ENCODE peak calls at places on chromosomes 4 and X, in seven cellular contexts. W, Q, Z, T, Y, A and X are unnamed samples.

GRCh38 chr4:169615467-169616106 is 3.2 kb upstream of the NEK1 start:
- DNase-seq in Q (no peak), A (no peak), T (no peak), Z (no peak), Y (no peak), W (no peak), X (no peak)

GRCh38 chrX:40504801-40505605 is 75.8 kb upstream of the ATP6AP2 start:
- DNase-seq in Q (no peak), Y (no peak), Z (no peak), A (no peak), T (no peak), W (no peak), X (no peak)

GRCh38 chr4:48963042-48963679 is 22.9 kb upstream of the CWH43 start:
- DNase-seq in Z (peak; percentile 73), Q (peak; percentile 90), T (peak; percentile 49), Y (peak; percentile 60), W (peak; percentile 56), A (peak; percentile 22), X (peak; percentile 76)

GRCh38 chr4:176479745-176480144 is 160.0 kb downstream of the SPCS3 start:
- DNase-seq in Y (no peak), A (no peak), T (no peak), W (no peak), Z (no peak), Q (no peak), X (no peak)

GRCh38 chr4:13919021-13919441 is 291.5 kb upstream of the BOD1L1 start:
- DNase-seq in Y (no peak), T (no peak), Z (no peak), Q (no peak), A (no peak), W (no peak), X (no peak)

GRCh38 chr4:71231073-71231752 is 107.6 kb upstream of the SLC4A4 start:
- DNase-seq in Y (no peak), W (no peak), T (peak; percentile 94), Z (no peak), Q (peak; percentile 17), A (peak; percentile 89), X (peak; percentile 88)

GRCh38 chr4:169079942-169080827 is 70.1 kb upstream of the CBR4 start:
- DNase-seq in Y (peak; percentile 64), Q (no peak), W (peak; percentile 52), A (peak; percentile 50), Z (no peak), T (peak; percentile 42), X (peak; percentile 73)

GRCh38 chr4:64718091-64718490 is 308.8 kb upstream of the TECRL start:
- DNase-seq in Z (no peak), Y (no peak), A (no peak), T (no peak), Q (peak; percentile 14), W (no peak), X (no peak)

GRCh38 chrX:104864296-104864695 is 298.3 kb downstream of the IL1RAPL2 start:
- DNase-seq in Z (no peak), A (no peak), Y (no peak), W (no peak), Q (no peak), T (no peak), X (no peak)

GRCh38 chr4:156536661-156537060 is 434.9 kb downstream of the PDGFC start:
- DNase-seq in W (no peak), Y (no peak), A (no peak), Z (no peak), T (no peak), Q (no peak), X (no peak)

GRCh38 chr4:75985116-75985515 is 5.6 kb downstream of the SDAD1 start:
- DNase-seq in T (no peak), Y (no peak), Z (no peak), A (no peak), W (no peak), Q (no peak), X (no peak)

GRCh38 chrX:7190157-7190556 is 42.2 kb upstream of the PUDP start:
- DNase-seq in Z (no peak), W (no peak), Y (no peak), T (no peak), A (no peak), Q (no peak), X (no peak)

GRCh38 chrX:106356580-106356979 is 188.5 kb downstream of the PWWP3B start:
- DNase-seq in T (no peak), Z (no peak), Q (no peak), W (no peak), Y (no peak), A (no peak), X (no peak)

GRCh38 chrX:85003655-85004244 is at the start of gene APOOL:
- DNase-seq in Z (peak; percentile 66), W (peak; percentile 81), Y (peak; percentile 76), Q (peak; percentile 89), T (peak; percentile 87), A (peak; percentile 84), X (peak; percentile 87)

GRCh38 chr4:140568507-140569306 is at the start of gene UCP1:
- DNase-seq in W (no peak), A (peak; percentile 22), Z (no peak), Y (peak; percentile 85), Q (peak; percentile 81), T (peak; percentile 25), X (no peak)

GRCh38 chr4:111631157-111631999 is 513.9 kb upstream of the FAM241A start:
- DNase-seq in Q (peak; percentile 32), Z (no peak), W (no peak), T (no peak), Y (no peak), A (no peak), X (no peak)

GRCh38 chrX:22202251-22202650 is 70.5 kb upstream of the CBLL2 start:
- DNase-seq in Y (no peak), W (no peak), T (no peak), A (no peak), Z (no peak), Q (no peak), X (no peak)

GRCh38 chr4:41136456-41136855 is 77.9 kb downstream of the APBB2 start:
- DNase-seq in Q (no peak), A (no peak), W (no peak), Z (no peak), Y (no peak), T (no peak), X (no peak)

GRCh38 chr4:45280121-45280520 is 553.8 kb upstream of the GNPDA2 start:
- DNase-seq in A (no peak), Q (no peak), W (no peak), Y (no peak), T (no peak), Z (no peak), X (no peak)

GRCh38 chr4:6529021-6529420 is 46.0 kb upstream of the MAN2B2 start:
- DNase-seq in Q (peak; percentile 39), Z (no peak), W (no peak), T (no peak), A (no peak), Y (no peak), X (no peak)

GRCh38 chr4:151792995-151793394 is 32.2 kb upstream of the GATB start:
- DNase-seq in Y (no peak), Q (no peak), Z (no peak), T (no peak), W (no peak), A (no peak), X (no peak)

GRCh38 chr4:124212835-124213640 is 499.5 kb downstream of the ANKRD50 start:
- DNase-seq in Z (no peak), Q (no peak), Y (no peak), T (no peak), W (no peak), A (no peak), X (peak; percentile 25)

GRCh38 chr4:52657317-52657629 is 1.8 kb downstream of the USP46 start:
- DNase-seq in A (no peak), Z (no peak), T (no peak), Q (no peak), W (no peak), Y (no peak), X (no peak)
- H3K4me3 ChIP-seq in A (peak overlapping the region; percentile 80), Z (no peak overlapping the region), T (no peak overlapping the region), Q (peak overlapping the region; percentile 96), W (no peak overlapping the region), Y (no peak overlapping the region), X (no peak overlapping the region)

GRCh38 chrX:41693024-41693423 is 4.3 kb downstream of the GPR34 start:
- DNase-seq in Y (no peak), W (no peak), Q (no peak), A (no peak), Z (no peak), T (no peak), X (no peak)
- H3K27ac ChIP-seq in Y (no peak overlapping the region), W (no peak overlapping the region), Q (no peak overlapping the region), A (no peak overlapping the region), Z (no peak overlapping the region), T (no peak overlapping the region), X (no peak overlapping the region)

GRCh38 chr4:1408418-1408817 is 2.2 kb upstream of the NKX1-1 start:
- DNase-seq in Z (no peak), Q (no peak), A (no peak), W (no peak), Y (peak; percentile 65), T (no peak), X (no peak)
- H3K9me3 ChIP-seq in Z (no peaks in the 10 kb centered on the region), Q (no peaks in the 10 kb centered on the region), A (no peaks in the 10 kb centered on the region), W (no peaks in the 10 kb centered on the region), Y (no peaks in the 10 kb centered on the region), T (no peaks in the 10 kb centered on the region), X (no peaks in the 10 kb centered on the region)

GRCh38 chr4:89897867-89898266 is 3.2 kb downstream of the MMRN1 start:
- DNase-seq in A (no peak), Z (no peak), W (no peak), Q (peak; percentile 26), T (no peak), Y (no peak), X (no peak)
- H3K4me3 ChIP-seq in A (no peak overlapping the region), Z (no peak overlapping the region), W (no peak overlapping the region), Q (no peak overlapping the region), T (no peak overlapping the region), Y (no peak overlapping the region), X (no peak overlapping the region)

GRCh38 chr4:87117051-87117729 is 103.2 kb downstream of the KLHL8 start:
- DNase-seq in Z (no peak), Y (no peak), A (no peak), Q (peak; percentile 18), W (no peak), T (no peak), X (no peak)
- H3K27ac ChIP-seq in Z (no peak overlapping the region), Y (no peak overlapping the region), A (peak overlapping the region; percentile 90), Q (peak overlapping the region; percentile 2), W (no peak overlapping the region), T (no peak overlapping the region), X (peak overlapping the region; percentile 49)